ENCODE peak calls at places on chromosomes 6 and 20, in five cellular contexts. One of them, this sample, is unnamed.

GRCh38 chr6:167795874-167796667 is 30.6 kb upstream of the AFDN start:
- DNase-seq in AG10803: no peak
- DNase-seq in BE2C: no peak
- DNase-seq in stomach: peak; percentile 84
- DNase-seq in colonic mucosa: peak; percentile 75
- DNase-seq in this sample: no peak

GRCh38 chr20:6769953-6770831 is 2.7 kb downstream of the BMP2 start:
- DNase-seq in BE2C: no peak
- DNase-seq in stomach: peak; percentile 54
- DNase-seq in AG10803: peak; percentile 8
- DNase-seq in colonic mucosa: peak; percentile 78
- DNase-seq in this sample: peak; percentile 37

GRCh38 chr6:108798672-108799355 is 49.4 kb upstream of the ARMC2 start:
- DNase-seq in AG10803: no peak
- DNase-seq in stomach: peak; percentile 54
- DNase-seq in colonic mucosa: no peak
- DNase-seq in BE2C: peak; percentile 81
- DNase-seq in this sample: no peak

GRCh38 chr20:49277786-49278035 is 146 bp downstream of the ZNFX1 start:
- DNase-seq in AG10803: no peak
- DNase-seq in colonic mucosa: no peak
- DNase-seq in stomach: no peak
- DNase-seq in BE2C: no peak
- DNase-seq in this sample: no peak

GRCh38 chr20:37622728-37623127 is 71.1 kb upstream of the CTNNBL1 start:
- DNase-seq in AG10803: no peak
- DNase-seq in BE2C: peak; percentile 28
- DNase-seq in stomach: no peak
- DNase-seq in colonic mucosa: no peak
- DNase-seq in this sample: no peak

GRCh38 chr20:38610521-38610920 is 8.9 kb downstream of the ARHGAP40 start:
- DNase-seq in AG10803: no peak
- DNase-seq in stomach: no peak
- DNase-seq in BE2C: no peak
- DNase-seq in colonic mucosa: no peak
- DNase-seq in this sample: peak; percentile 42

GRCh38 chr20:49318430-49319203 is 40.8 kb upstream of the ZNFX1 start:
- DNase-seq in colonic mucosa: no peak
- DNase-seq in BE2C: no peak
- DNase-seq in stomach: no peak
- DNase-seq in AG10803: no peak
- DNase-seq in this sample: no peak

GRCh38 chr6:100463685-100464161 is 998 bp downstream of the SIM1 start:
- DNase-seq in stomach: no peak
- DNase-seq in BE2C: no peak
- DNase-seq in AG10803: peak; percentile 38
- DNase-seq in colonic mucosa: no peak
- DNase-seq in this sample: no peak

GRCh38 chr6:83853178-83853967 is at the start of gene RIPPLY2:
- DNase-seq in AG10803: peak; percentile 17
- DNase-seq in BE2C: peak; percentile 84
- DNase-seq in stomach: no peak
- DNase-seq in colonic mucosa: peak; percentile 22
- DNase-seq in this sample: no peak

GRCh38 chr6:38248500-38249234 is 391.1 kb downstream of the BTBD9 start:
- DNase-seq in colonic mucosa: no peak
- DNase-seq in AG10803: no peak
- DNase-seq in BE2C: no peak
- DNase-seq in stomach: no peak
- DNase-seq in this sample: no peak

GRCh38 chr20:44885392-44886275 is at the start of gene YWHAB:
- DNase-seq in BE2C: peak; percentile 100
- DNase-seq in colonic mucosa: peak; percentile 99
- DNase-seq in AG10803: peak; percentile 97
- DNase-seq in stomach: peak; percentile 99
- DNase-seq in this sample: peak; percentile 85

GRCh38 chr6:125314019-125314581 is 12.3 kb upstream of the HDDC2 start:
- DNase-seq in AG10803: peak; percentile 68
- DNase-seq in colonic mucosa: peak; percentile 65
- DNase-seq in BE2C: peak; percentile 63
- DNase-seq in stomach: peak; percentile 58
- DNase-seq in this sample: no peak

GRCh38 chr6:73580247-73581149 is 59.7 kb upstream of the EEF1A1 start:
- DNase-seq in BE2C: no peak
- DNase-seq in colonic mucosa: peak; percentile 70
- DNase-seq in stomach: peak; percentile 81
- DNase-seq in AG10803: peak; percentile 99
- DNase-seq in this sample: peak; percentile 97

GRCh38 chr6:155195903-155196302 is 67.9 kb upstream of the CLDN20 start:
- DNase-seq in AG10803: no peak
- DNase-seq in BE2C: no peak
- DNase-seq in stomach: no peak
- DNase-seq in colonic mucosa: no peak
- DNase-seq in this sample: no peak

GRCh38 chr6:163573503-163574179 is 159.1 kb downstream of the QKI start:
- DNase-seq in AG10803: no peak
- DNase-seq in BE2C: no peak
- DNase-seq in colonic mucosa: no peak
- DNase-seq in stomach: no peak
- DNase-seq in this sample: no peak

GRCh38 chr6:19297880-19298279 is 539.3 kb upstream of the ID4 start:
- DNase-seq in stomach: no peak
- DNase-seq in BE2C: no peak
- DNase-seq in AG10803: no peak
- DNase-seq in colonic mucosa: no peak
- DNase-seq in this sample: no peak

GRCh38 chr6:137867685-137868509 is 838 bp downstream of the TNFAIP3 start:
- DNase-seq in BE2C: no peak
- DNase-seq in colonic mucosa: peak; percentile 54
- DNase-seq in stomach: peak; percentile 45
- DNase-seq in AG10803: peak; percentile 28
- DNase-seq in this sample: no peak

GRCh38 chr6:16154904-16155303 is 26.0 kb downstream of the MYLIP start:
- DNase-seq in AG10803: peak; percentile 82
- DNase-seq in stomach: no peak
- DNase-seq in colonic mucosa: no peak
- DNase-seq in BE2C: no peak
- DNase-seq in this sample: no peak

GRCh38 chr20:56630506-56631317 is 1.6 kb downstream of the TFAP2C start:
- DNase-seq in stomach: no peak
- DNase-seq in colonic mucosa: peak; percentile 20
- DNase-seq in AG10803: peak; percentile 42
- DNase-seq in BE2C: no peak
- DNase-seq in this sample: no peak

GRCh38 chr20:56631990-56632327 is 2.9 kb downstream of the TFAP2C start:
- DNase-seq in colonic mucosa: no peak
- DNase-seq in AG10803: peak; percentile 44
- DNase-seq in BE2C: no peak
- DNase-seq in stomach: no peak
- DNase-seq in this sample: no peak

GRCh38 chr20:56630086-56630493 is 984 bp downstream of the TFAP2C start:
- DNase-seq in colonic mucosa: peak; percentile 58
- DNase-seq in BE2C: peak; percentile 29
- DNase-seq in AG10803: peak; percentile 86
- DNase-seq in stomach: peak; percentile 43
- DNase-seq in this sample: peak; percentile 19

GRCh38 chr20:56629464-56630085 is 469 bp downstream of the TFAP2C start:
- DNase-seq in BE2C: no peak
- DNase-seq in stomach: no peak
- DNase-seq in AG10803: no peak
- DNase-seq in colonic mucosa: no peak
- DNase-seq in this sample: no peak

GRCh38 chr20:56631318-56631989 is 2.3 kb downstream of the TFAP2C start:
- DNase-seq in colonic mucosa: no peak
- DNase-seq in AG10803: no peak
- DNase-seq in stomach: no peak
- DNase-seq in BE2C: no peak
- DNase-seq in this sample: no peak
- H3K4me3 ChIP-seq in colonic mucosa: no peak overlapping the region
- H3K4me3 ChIP-seq in AG10803: peak overlapping the region; percentile 98
- H3K4me3 ChIP-seq in stomach: no peak overlapping the region
- H3K4me3 ChIP-seq in BE2C: no peak overlapping the region
- H3K4me3 ChIP-seq in this sample: no peak overlapping the region

GRCh38 chr6:164628302-164628931 is 681.0 kb downstream of the C6orf118 start:
- DNase-seq in stomach: no peak
- DNase-seq in BE2C: no peak
- DNase-seq in AG10803: no peak
- DNase-seq in colonic mucosa: no peak
- DNase-seq in this sample: no peak
- TF ChIP-seq CTCF in stomach: no peak
- TF ChIP-seq CTCF in BE2C: no peak
- TF ChIP-seq CTCF in AG10803: no peak
- TF ChIP-seq CTCF in colonic mucosa: no peak
- TF ChIP-seq CTCF in this sample: no peak

GRCh38 chr20:611843-612185 is 1.7 kb upstream of the TCF15 start:
- DNase-seq in AG10803: no peak
- DNase-seq in colonic mucosa: no peak
- DNase-seq in stomach: no peak
- DNase-seq in BE2C: no peak
- DNase-seq in this sample: no peak

GRCh38 chr20:608970-609369 is 1.1 kb downstream of the TCF15 start:
- DNase-seq in AG10803: no peak
- DNase-seq in colonic mucosa: no peak
- DNase-seq in stomach: no peak
- DNase-seq in BE2C: no peak
- DNase-seq in this sample: no peak

GRCh38 chr20:611047-611842 is 1.1 kb upstream of the TCF15 start:
- DNase-seq in BE2C: no peak
- DNase-seq in stomach: no peak
- DNase-seq in AG10803: no peak
- DNase-seq in colonic mucosa: no peak
- DNase-seq in this sample: no peak

GRCh38 chr20:609371-609964 is 641 bp downstream of the TCF15 start:
- DNase-seq in colonic mucosa: no peak
- DNase-seq in AG10803: no peak
- DNase-seq in BE2C: no peak
- DNase-seq in stomach: no peak
- DNase-seq in this sample: no peak

DNA sequence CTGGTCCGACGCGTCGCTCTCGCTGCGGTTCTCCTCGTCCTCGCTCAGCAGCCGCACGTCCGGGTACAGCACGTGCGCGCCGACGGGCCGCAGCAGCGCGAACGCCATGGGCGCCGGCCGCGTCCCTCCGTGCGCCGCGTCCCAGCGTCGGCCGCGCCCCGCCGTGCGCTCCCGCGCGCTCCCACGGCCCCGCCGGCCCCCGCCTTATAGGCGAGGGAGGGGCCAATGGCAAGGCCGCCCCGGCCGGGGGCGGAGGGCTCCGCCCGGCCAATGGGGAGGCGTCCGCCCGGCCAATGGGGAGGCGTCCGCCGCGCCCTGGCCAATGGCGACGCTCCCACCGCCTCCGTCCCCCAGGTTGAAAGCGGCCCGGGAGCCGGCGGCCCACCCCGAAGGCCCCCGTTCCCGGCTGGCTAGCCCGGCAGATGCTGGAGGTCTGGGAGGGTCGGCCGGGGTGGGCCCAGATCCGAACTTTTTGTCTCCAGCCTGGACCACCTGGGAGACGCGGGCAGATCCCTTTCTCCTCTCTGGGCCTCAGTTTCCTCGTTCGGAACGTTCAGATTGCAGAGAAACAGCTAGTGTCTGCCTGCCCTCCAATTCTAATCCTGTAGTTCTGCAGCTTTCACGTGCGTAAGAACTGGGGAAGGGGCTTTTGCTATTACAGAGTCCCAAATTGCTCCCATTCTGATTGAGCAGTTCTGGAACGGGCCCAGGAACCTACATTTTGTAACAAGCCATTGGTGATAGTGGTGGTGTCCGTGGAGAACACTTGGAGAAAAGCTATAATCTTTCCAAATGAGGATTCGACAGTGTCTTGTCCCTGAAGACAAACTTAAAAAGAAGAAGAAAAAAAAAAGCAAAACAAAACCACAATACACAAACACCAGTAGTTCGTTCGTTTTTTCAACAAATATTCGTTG is at the start of gene TCF15:
- DNase-seq in BE2C: peak; percentile 75
- DNase-seq in AG10803: no peak
- DNase-seq in stomach: no peak
- DNase-seq in colonic mucosa: no peak
- DNase-seq in this sample: no peak
- H3K4me3 ChIP-seq in BE2C: peak within 1 kb of the TSS; percentile 35
- H3K4me3 ChIP-seq in AG10803: no peak within 1 kb of the TSS
- H3K4me3 ChIP-seq in stomach: peak within 1 kb of the TSS; percentile 29
- H3K4me3 ChIP-seq in colonic mucosa: no peak within 1 kb of the TSS
- H3K4me3 ChIP-seq in this sample: no peak within 1 kb of the TSS

DNA sequence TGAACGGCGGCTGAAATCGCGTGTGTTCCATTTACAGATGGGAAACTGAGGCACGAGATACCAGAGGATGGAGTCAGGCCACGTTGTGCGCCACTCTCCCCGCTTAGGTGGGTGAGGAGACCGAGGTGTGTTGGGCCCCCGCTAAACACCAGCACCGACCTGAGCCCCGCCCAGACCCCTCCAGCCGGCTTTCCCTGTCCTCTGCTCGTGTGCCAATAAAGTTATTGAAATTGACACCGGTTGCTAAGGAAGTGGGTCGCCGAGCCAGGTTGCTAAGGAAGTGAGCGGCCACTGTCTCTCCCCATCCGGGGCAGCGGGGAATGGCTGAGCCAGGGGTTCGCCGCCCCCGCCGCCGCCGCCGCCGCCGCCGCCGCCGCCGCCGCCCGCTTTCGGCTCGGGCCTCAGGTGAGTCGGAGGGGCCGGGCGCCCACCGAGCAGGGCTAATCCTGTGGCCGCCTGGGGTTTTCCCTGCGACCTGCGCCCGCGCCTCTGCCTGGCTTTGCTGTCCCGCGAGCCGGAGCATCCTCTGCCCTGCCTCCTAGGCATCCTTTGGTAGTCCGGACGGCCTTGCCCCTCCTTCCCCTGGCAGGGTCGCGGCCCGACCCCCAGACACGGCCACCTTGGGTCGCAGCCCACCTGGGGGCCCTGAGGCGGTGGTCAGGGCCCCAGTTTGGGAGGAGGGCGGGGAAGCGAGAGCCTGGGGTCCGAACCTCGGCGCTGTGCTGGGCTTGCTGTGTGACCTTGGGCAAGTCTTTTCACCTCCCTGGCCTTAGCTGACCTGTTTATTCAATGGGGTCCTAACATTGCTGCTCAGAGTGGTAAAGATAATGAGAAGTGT is at the start of gene KIF3B:
- DNase-seq in stomach: peak; percentile 89
- DNase-seq in AG10803: peak; percentile 91
- DNase-seq in colonic mucosa: peak; percentile 89
- DNase-seq in BE2C: peak; percentile 91
- DNase-seq in this sample: peak; percentile 55
- TF ChIP-seq CTCF in stomach: no peak
- TF ChIP-seq CTCF in AG10803: no peak
- TF ChIP-seq CTCF in colonic mucosa: no peak
- TF ChIP-seq CTCF in BE2C: no peak
- TF ChIP-seq CTCF in this sample: no peak

DNA sequence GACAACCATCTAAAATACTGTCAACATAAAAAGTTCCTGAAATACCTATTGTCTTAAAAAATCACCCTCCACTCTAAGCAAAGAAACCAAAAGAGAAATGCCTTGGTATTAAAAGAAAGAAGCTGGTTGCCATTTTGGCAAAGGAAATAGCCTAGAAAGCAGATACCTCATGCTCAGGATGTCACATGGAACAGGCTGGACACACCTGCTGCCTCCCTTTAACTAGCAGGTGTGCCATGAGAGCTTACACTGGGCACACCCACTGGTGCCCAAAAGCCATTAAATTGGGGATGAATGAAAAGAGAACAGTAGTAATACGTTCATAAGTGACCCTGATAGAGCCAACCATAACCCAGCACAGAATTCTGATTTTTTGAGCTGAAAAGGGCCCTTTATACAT is 1.5 kb downstream of the SLC23A2 start:
- DNase-seq in AG10803: no peak
- DNase-seq in stomach: no peak
- DNase-seq in BE2C: no peak
- DNase-seq in colonic mucosa: peak; percentile 20
- DNase-seq in this sample: no peak
- H3K4me3 ChIP-seq in AG10803: peak overlapping the region; percentile 65
- H3K4me3 ChIP-seq in stomach: peak overlapping the region; percentile 83
- H3K4me3 ChIP-seq in BE2C: peak overlapping the region; percentile 82
- H3K4me3 ChIP-seq in colonic mucosa: peak overlapping the region; percentile 56
- H3K4me3 ChIP-seq in this sample: no peak overlapping the region

This sample was measured in kidney epithelial cell.